ENCODE peak calls at places on chromosomes 11 and 22, in nine cellular contexts. Q is endodermal cell, N is lower leg skin, D is neural progenitor cell, L is cardiac muscle cell, H is GM12864, Z is PC-3, B is IMR-90, I is colonic mucosa. P is an unnamed sample.

GRCh38 chr11:29963796-29964195 is 53.0 kb downstream of the KCNA4 start:
- DNase-seq in I (no peak), Q (no peak), N (no peak), H (no peak), Z (no peak), B (no peak), D (no peak), L (no peak), P (no peak)

GRCh38 chr11:75955443-75955842 is 140.4 kb downstream of the UVRAG start:
- DNase-seq in Q (no peak), N (no peak), D (no peak), H (no peak), Z (no peak), B (no peak), I (no peak), L (peak; percentile 16), P (no peak)

GRCh38 chr11:75198278-75198948 is 42.2 kb upstream of the TPBGL start:
- DNase-seq in B (no peak), D (no peak), Q (peak; percentile 34), I (no peak), L (no peak), N (no peak), H (no peak), Z (no peak), P (no peak)

GRCh38 chr11:43984519-43985385 is 42.3 kb downstream of the C11orf96 start:
- DNase-seq in D (no peak), N (peak; percentile 35), Z (no peak), H (no peak), Q (no peak), B (no peak), I (no peak), L (no peak), P (no peak)

GRCh38 chr11:118703563-118704106 is 24.2 kb upstream of the TREH start:
- DNase-seq in H (no peak), I (no peak), D (no peak), L (no peak), B (no peak), Z (no peak), N (peak; percentile 44), Q (no peak), P (no peak)

GRCh38 chr22:48890693-48891554 is 936.7 kb downstream of the BRD1 start:
- DNase-seq in Q (no peak), B (no peak), D (no peak), I (peak; percentile 5), Z (no peak), L (no peak), H (no peak), N (no peak), P (no peak)

GRCh38 chr11:119942583-119943338 is 195.2 kb downstream of the TRIM29 start:
- DNase-seq in D (no peak), Q (peak; percentile 17), Z (no peak), L (peak; percentile 11), I (no peak), H (no peak), N (no peak), B (peak; percentile 2), P (no peak)

GRCh38 chr11:7089328-7090251 is 792 bp downstream of the RBMXL2 start:
- DNase-seq in D (no peak), N (no peak), H (no peak), Q (no peak), L (no peak), B (no peak), Z (no peak), I (no peak), P (no peak)

GRCh38 chr11:95565692-95566091 is 223.9 kb downstream of the FAM76B start:
- DNase-seq in N (no peak), Q (no peak), B (no peak), H (no peak), Z (no peak), D (peak; percentile 85), L (no peak), I (no peak), P (no peak)

GRCh38 chr11:69010964-69011623 is 2.0 kb downstream of the MRGPRF start:
- DNase-seq in Z (no peak), N (peak; percentile 61), B (peak; percentile 77), D (peak; percentile 91), L (peak; percentile 88), H (no peak), I (peak; percentile 77), Q (peak; percentile 90), P (peak; percentile 63)

GRCh38 chr11:120869097-120869496 is 154.8 kb upstream of the TBCEL start:
- DNase-seq in H (no peak), Z (no peak), Q (no peak), D (no peak), B (no peak), N (no peak), L (no peak), I (no peak), P (no peak)

GRCh38 chr11:87254582-87254981 is 216.8 kb downstream of the TMEM135 start:
- DNase-seq in Q (no peak), B (no peak), D (no peak), L (no peak), I (no peak), Z (no peak), N (no peak), H (no peak), P (no peak)

GRCh38 chr11:15901046-15901445 is 455.3 kb downstream of the SOX6 start:
- DNase-seq in Z (no peak), N (no peak), B (no peak), I (no peak), L (peak; percentile 68), Q (peak; percentile 80), D (peak; percentile 39), H (no peak), P (no peak)

GRCh38 chr11:120908521-120909181 is 115.3 kb upstream of the TBCEL start:
- DNase-seq in L (peak; percentile 7), Q (no peak), H (no peak), N (no peak), Z (no peak), D (no peak), I (no peak), B (no peak), P (no peak)

GRCh38 chr11:108890482-108891092 is 225.7 kb downstream of the DDX10 start:
- DNase-seq in L (no peak), N (no peak), D (no peak), B (no peak), I (no peak), H (no peak), Q (no peak), Z (no peak), P (no peak)

GRCh38 chr11:100827934-100828661 is 141.0 kb downstream of the ARHGAP42 start:
- DNase-seq in L (peak; percentile 46), N (no peak), Q (peak; percentile 86), H (peak; percentile 22), D (peak; percentile 54), I (no peak), Z (peak; percentile 97), B (peak; percentile 84), P (peak; percentile 88)

GRCh38 chr11:25183436-25183835 is 686.6 kb downstream of the LUZP2 start:
- DNase-seq in D (no peak), L (no peak), B (no peak), Z (no peak), I (no peak), N (no peak), Q (no peak), H (no peak), P (no peak)

GRCh38 chr22:48301908-48302307 is 1525.8 kb downstream of the BRD1 start:
- DNase-seq in L (no peak), Z (no peak), B (no peak), I (no peak), H (no peak), D (no peak), N (no peak), Q (no peak), P (no peak)

GRCh38 chr11:108854366-108854765 is 189.5 kb downstream of the DDX10 start:
- DNase-seq in Q (no peak), B (no peak), D (no peak), I (no peak), L (no peak), N (no peak), H (peak; percentile 35), Z (no peak), P (peak; percentile 14)

GRCh38 chr11:110367571-110367970 is 62.2 kb upstream of the FDX1 start:
- DNase-seq in N (no peak), D (no peak), L (peak; percentile 21), H (no peak), Q (no peak), Z (peak; percentile 50), B (no peak), I (no peak), P (no peak)
- TF ChIP-seq CTCF in N (no peak), D (no peak), L (peak; percentile 11), H (no peak), Q (no peak), Z (peak; percentile 63), B (peak; percentile 12), I (no peak), P (no peak)

GRCh38 chr22:29030016-29030617 is 31.5 kb downstream of the C22orf31 start:
- DNase-seq in B (no peak), N (no peak), H (no peak), I (peak; percentile 52), D (no peak), Q (peak; percentile 62), Z (peak; percentile 26), L (peak; percentile 36), P (peak; percentile 81)
- TF ChIP-seq CTCF in B (no peak), N (no peak), H (no peak), I (no peak), D (no peak), Q (no peak), Z (no peak), L (no peak), P (no peak)

DNA sequence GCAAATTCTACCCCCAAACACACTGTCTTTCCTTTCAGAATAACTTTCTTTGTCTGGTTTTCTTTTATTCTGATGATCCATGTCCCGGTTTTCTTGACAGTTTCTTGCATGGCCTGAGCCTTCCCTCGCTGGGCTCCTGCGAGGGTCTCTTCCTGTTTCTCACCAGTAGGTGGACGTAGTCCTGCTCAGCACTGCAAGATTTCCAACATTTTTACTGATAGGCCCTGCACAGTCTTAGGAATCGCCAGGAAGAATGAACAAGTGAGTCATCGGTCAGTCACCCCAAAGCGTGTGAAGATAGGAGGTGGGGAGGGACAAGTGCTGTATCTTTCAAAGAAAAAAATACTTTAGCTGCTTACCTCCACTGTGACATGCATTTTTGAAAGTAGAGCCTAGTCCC is 16.9 kb upstream of the KIRREL3 start:
- DNase-seq in N (no peak), B (peak; percentile 93), L (peak; percentile 51), D (peak; percentile 72), I (no peak), H (no peak), Q (peak; percentile 77), Z (peak; percentile 44), P (peak; percentile 84)
- TF ChIP-seq CTCF in N (no peak), B (peak; percentile 72), L (peak; percentile 25), D (peak; percentile 67), I (no peak), H (no peak), Q (peak; percentile 85), Z (peak; percentile 40), P (peak; percentile 67)

DNA sequence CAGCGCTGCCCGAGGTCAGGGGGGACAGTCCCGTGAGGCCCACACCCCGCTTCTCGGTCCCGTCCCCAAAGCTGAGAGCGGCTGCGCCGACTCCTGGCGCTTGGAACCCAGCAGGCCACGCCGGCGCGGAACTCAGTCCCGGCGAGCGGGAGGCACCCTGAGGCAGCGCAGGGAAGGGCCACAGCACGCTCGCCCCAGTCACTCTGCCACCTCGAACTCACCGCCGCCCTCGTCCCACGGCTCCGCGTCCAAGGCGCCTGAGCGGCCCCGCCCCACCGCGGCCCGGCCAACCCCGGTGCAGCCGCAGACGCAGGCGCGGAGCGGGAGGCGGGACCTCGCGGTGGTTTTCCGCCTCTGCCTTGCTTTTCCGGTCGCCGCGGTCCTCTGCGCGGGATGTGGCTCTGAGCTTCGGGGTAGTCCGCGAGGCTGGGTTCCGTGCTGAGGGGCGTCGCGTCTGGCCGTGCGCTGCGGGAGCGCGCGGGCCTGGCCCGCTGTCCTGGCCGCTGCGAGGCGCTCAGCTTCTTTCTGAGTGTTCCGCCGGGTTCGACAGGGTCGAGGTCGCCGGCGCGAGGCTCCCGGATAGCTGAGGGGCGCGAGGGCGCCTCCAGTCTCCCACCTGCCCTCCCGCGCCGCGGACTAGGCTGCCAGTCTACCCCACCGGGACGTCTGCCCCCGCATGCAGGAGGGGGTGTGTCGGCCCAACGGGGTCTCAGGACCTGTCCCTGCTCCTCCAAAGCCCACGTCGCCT is at the start of gene CDPF1:
- DNase-seq in I (peak; percentile 93), B (peak; percentile 75), N (peak; percentile 86), H (peak; percentile 55), Q (peak; percentile 94), D (peak; percentile 90), Z (peak; percentile 82), L (peak; percentile 87), P (peak; percentile 72)
- TF ChIP-seq CTCF in I (no peak), B (peak; percentile 1), N (no peak), H (peak; percentile 1), Q (no peak), D (no peak), Z (no peak), L (no peak), P (no peak)

P was measured in astrocyte.